ENCODE peak calls at places on chromosomes 11 and 22, in nine cellular contexts. One of them, this sample, is unnamed.

GRCh38 chr11:18720086-18720810 is 5.7 kb downstream of the IGSF22 start:
- DNase-seq in NCI-H146: no peak
- DNase-seq in stimulated activated CD4-positive, alpha-beta T cell treated with anti-CD3 and anti-CD28 coated beads, Interleukin-4, amount 100 ng/mL, for 48 hours: no peak
- DNase-seq in transverse colon: no peak
- DNase-seq in CD8-positive, alpha-beta memory T cell: no peak
- DNase-seq in PC-9: no peak
- DNase-seq in amniotic epithelial cell: peak
- DNase-seq in lower leg skin: no peak
- DNase-seq in germinal center: no peak
- DNase-seq in this sample: no peak

GRCh38 chr11:68962527-68963250 is 18.1 kb downstream of the MRGPRD start:
- DNase-seq in NCI-H146: no peak
- DNase-seq in stimulated activated CD4-positive, alpha-beta T cell treated with anti-CD3 and anti-CD28 coated beads, Interleukin-4, amount 100 ng/mL, for 48 hours: no peak
- DNase-seq in transverse colon: peak
- DNase-seq in CD8-positive, alpha-beta memory T cell: peak
- DNase-seq in PC-9: no peak
- DNase-seq in amniotic epithelial cell: no peak
- DNase-seq in lower leg skin: peak
- DNase-seq in germinal center: no peak
- DNase-seq in this sample: peak

GRCh38 chr11:86246293-86246675 is 1.7 kb downstream of the EED start:
- DNase-seq in NCI-H146: no peak
- DNase-seq in stimulated activated CD4-positive, alpha-beta T cell treated with anti-CD3 and anti-CD28 coated beads, Interleukin-4, amount 100 ng/mL, for 48 hours: no peak
- DNase-seq in transverse colon: no peak
- DNase-seq in CD8-positive, alpha-beta memory T cell: no peak
- DNase-seq in PC-9: no peak
- DNase-seq in amniotic epithelial cell: no peak
- DNase-seq in lower leg skin: no peak
- DNase-seq in germinal center: no peak
- DNase-seq in this sample: no peak

GRCh38 chr11:1204381-1205101 is 18.3 kb upstream of the MUC5B start:
- DNase-seq in NCI-H146: no peak
- DNase-seq in stimulated activated CD4-positive, alpha-beta T cell treated with anti-CD3 and anti-CD28 coated beads, Interleukin-4, amount 100 ng/mL, for 48 hours: no peak
- DNase-seq in transverse colon: no peak
- DNase-seq in CD8-positive, alpha-beta memory T cell: no peak
- DNase-seq in PC-9: no peak
- DNase-seq in amniotic epithelial cell: no peak
- DNase-seq in lower leg skin: peak
- DNase-seq in germinal center: no peak
- DNase-seq in this sample: no peak

GRCh38 chr11:13337986-13338436 is 60.4 kb downstream of the BMAL1 start:
- DNase-seq in NCI-H146: no peak
- DNase-seq in stimulated activated CD4-positive, alpha-beta T cell treated with anti-CD3 and anti-CD28 coated beads, Interleukin-4, amount 100 ng/mL, for 48 hours: no peak
- DNase-seq in transverse colon: no peak
- DNase-seq in CD8-positive, alpha-beta memory T cell: no peak
- DNase-seq in PC-9: no peak
- DNase-seq in amniotic epithelial cell: peak
- DNase-seq in lower leg skin: no peak
- DNase-seq in germinal center: no peak
- DNase-seq in this sample: no peak

GRCh38 chr22:36457688-36458450 is 23.6 kb downstream of the TXN2 start:
- DNase-seq in NCI-H146: no peak
- DNase-seq in stimulated activated CD4-positive, alpha-beta T cell treated with anti-CD3 and anti-CD28 coated beads, Interleukin-4, amount 100 ng/mL, for 48 hours: no peak
- DNase-seq in transverse colon: no peak
- DNase-seq in CD8-positive, alpha-beta memory T cell: no peak
- DNase-seq in PC-9: no peak
- DNase-seq in amniotic epithelial cell: no peak
- DNase-seq in lower leg skin: peak
- DNase-seq in germinal center: no peak
- DNase-seq in this sample: no peak

GRCh38 chr11:18632841-18633240 is 1.3 kb downstream of the SPTY2D1 start:
- DNase-seq in NCI-H146: no peak
- DNase-seq in stimulated activated CD4-positive, alpha-beta T cell treated with anti-CD3 and anti-CD28 coated beads, Interleukin-4, amount 100 ng/mL, for 48 hours: no peak
- DNase-seq in transverse colon: no peak
- DNase-seq in CD8-positive, alpha-beta memory T cell: no peak
- DNase-seq in PC-9: no peak
- DNase-seq in amniotic epithelial cell: no peak
- DNase-seq in lower leg skin: no peak
- DNase-seq in germinal center: no peak
- DNase-seq in this sample: no peak

GRCh38 chr11:57131080-57131790 is 50.5 kb upstream of the LRRC55 start:
- DNase-seq in NCI-H146: peak
- DNase-seq in stimulated activated CD4-positive, alpha-beta T cell treated with anti-CD3 and anti-CD28 coated beads, Interleukin-4, amount 100 ng/mL, for 48 hours: no peak
- DNase-seq in transverse colon: peak
- DNase-seq in CD8-positive, alpha-beta memory T cell: no peak
- DNase-seq in PC-9: peak
- DNase-seq in amniotic epithelial cell: peak
- DNase-seq in lower leg skin: no peak
- DNase-seq in germinal center: no peak
- DNase-seq in this sample: peak

GRCh38 chr11:70078796-70079616 is 889 bp downstream of the ANO1 start:
- DNase-seq in NCI-H146: no peak
- DNase-seq in stimulated activated CD4-positive, alpha-beta T cell treated with anti-CD3 and anti-CD28 coated beads, Interleukin-4, amount 100 ng/mL, for 48 hours: no peak
- DNase-seq in transverse colon: no peak
- DNase-seq in CD8-positive, alpha-beta memory T cell: no peak
- DNase-seq in PC-9: peak
- DNase-seq in amniotic epithelial cell: no peak
- DNase-seq in lower leg skin: no peak
- DNase-seq in germinal center: no peak
- DNase-seq in this sample: no peak

GRCh38 chr11:17154409-17155159 is 53.2 kb downstream of the PIK3C2A start:
- DNase-seq in NCI-H146: no peak
- DNase-seq in stimulated activated CD4-positive, alpha-beta T cell treated with anti-CD3 and anti-CD28 coated beads, Interleukin-4, amount 100 ng/mL, for 48 hours: no peak
- DNase-seq in transverse colon: no peak
- DNase-seq in CD8-positive, alpha-beta memory T cell: no peak
- DNase-seq in PC-9: no peak
- DNase-seq in amniotic epithelial cell: no peak
- DNase-seq in lower leg skin: no peak
- DNase-seq in germinal center: no peak
- DNase-seq in this sample: no peak

GRCh38 chr11:62611705-62612365 is 740 bp downstream of the EML3 start:
- DNase-seq in NCI-H146: peak
- DNase-seq in stimulated activated CD4-positive, alpha-beta T cell treated with anti-CD3 and anti-CD28 coated beads, Interleukin-4, amount 100 ng/mL, for 48 hours: no peak
- DNase-seq in transverse colon: peak
- DNase-seq in CD8-positive, alpha-beta memory T cell: no peak
- DNase-seq in PC-9: peak
- DNase-seq in amniotic epithelial cell: peak
- DNase-seq in lower leg skin: peak
- DNase-seq in germinal center: no peak
- DNase-seq in this sample: peak

GRCh38 chr11:43578346-43579170 is 102.0 kb upstream of the HSD17B12 start:
- DNase-seq in NCI-H146: no peak
- DNase-seq in stimulated activated CD4-positive, alpha-beta T cell treated with anti-CD3 and anti-CD28 coated beads, Interleukin-4, amount 100 ng/mL, for 48 hours: no peak
- DNase-seq in transverse colon: no peak
- DNase-seq in CD8-positive, alpha-beta memory T cell: no peak
- DNase-seq in PC-9: no peak
- DNase-seq in amniotic epithelial cell: no peak
- DNase-seq in lower leg skin: no peak
- DNase-seq in germinal center: no peak
- DNase-seq in this sample: peak

GRCh38 chr11:19646308-19646707 is 66.3 kb upstream of the NAV2 start:
- DNase-seq in NCI-H146: no peak
- DNase-seq in stimulated activated CD4-positive, alpha-beta T cell treated with anti-CD3 and anti-CD28 coated beads, Interleukin-4, amount 100 ng/mL, for 48 hours: no peak
- DNase-seq in transverse colon: no peak
- DNase-seq in CD8-positive, alpha-beta memory T cell: no peak
- DNase-seq in PC-9: peak
- DNase-seq in amniotic epithelial cell: no peak
- DNase-seq in lower leg skin: no peak
- DNase-seq in germinal center: no peak
- DNase-seq in this sample: no peak

GRCh38 chr11:46336781-46337180 is 10.5 kb upstream of the DGKZ start:
- DNase-seq in NCI-H146: no peak
- DNase-seq in stimulated activated CD4-positive, alpha-beta T cell treated with anti-CD3 and anti-CD28 coated beads, Interleukin-4, amount 100 ng/mL, for 48 hours: no peak
- DNase-seq in transverse colon: no peak
- DNase-seq in CD8-positive, alpha-beta memory T cell: no peak
- DNase-seq in PC-9: peak
- DNase-seq in amniotic epithelial cell: peak
- DNase-seq in lower leg skin: no peak
- DNase-seq in germinal center: no peak
- DNase-seq in this sample: peak

GRCh38 chr11:90329043-90329442 is 106.2 kb upstream of the CHORDC1 start:
- DNase-seq in NCI-H146: no peak
- DNase-seq in stimulated activated CD4-positive, alpha-beta T cell treated with anti-CD3 and anti-CD28 coated beads, Interleukin-4, amount 100 ng/mL, for 48 hours: no peak
- DNase-seq in transverse colon: no peak
- DNase-seq in CD8-positive, alpha-beta memory T cell: no peak
- DNase-seq in PC-9: no peak
- DNase-seq in amniotic epithelial cell: no peak
- DNase-seq in lower leg skin: no peak
- DNase-seq in germinal center: no peak
- DNase-seq in this sample: no peak

GRCh38 chr11:36304349-36304748 is 8.3 kb downstream of the PRR5L start:
- DNase-seq in NCI-H146: no peak
- DNase-seq in stimulated activated CD4-positive, alpha-beta T cell treated with anti-CD3 and anti-CD28 coated beads, Interleukin-4, amount 100 ng/mL, for 48 hours: no peak
- DNase-seq in transverse colon: no peak
- DNase-seq in CD8-positive, alpha-beta memory T cell: no peak
- DNase-seq in PC-9: no peak
- DNase-seq in amniotic epithelial cell: peak
- DNase-seq in lower leg skin: no peak
- DNase-seq in germinal center: no peak
- DNase-seq in this sample: no peak

GRCh38 chr11:15807827-15808226 is 548.5 kb downstream of the SOX6 start:
- DNase-seq in NCI-H146: no peak
- DNase-seq in stimulated activated CD4-positive, alpha-beta T cell treated with anti-CD3 and anti-CD28 coated beads, Interleukin-4, amount 100 ng/mL, for 48 hours: no peak
- DNase-seq in transverse colon: no peak
- DNase-seq in CD8-positive, alpha-beta memory T cell: no peak
- DNase-seq in PC-9: no peak
- DNase-seq in amniotic epithelial cell: peak
- DNase-seq in lower leg skin: no peak
- DNase-seq in germinal center: no peak
- DNase-seq in this sample: peak

GRCh38 chr11:7364660-7365059 is 113.0 kb downstream of the SYT9 start:
- DNase-seq in NCI-H146: no peak
- DNase-seq in stimulated activated CD4-positive, alpha-beta T cell treated with anti-CD3 and anti-CD28 coated beads, Interleukin-4, amount 100 ng/mL, for 48 hours: no peak
- DNase-seq in transverse colon: no peak
- DNase-seq in CD8-positive, alpha-beta memory T cell: no peak
- DNase-seq in PC-9: no peak
- DNase-seq in amniotic epithelial cell: no peak
- DNase-seq in lower leg skin: no peak
- DNase-seq in germinal center: no peak
- DNase-seq in this sample: no peak

GRCh38 chr11:64358907-64359711 is at the start of gene RPS6KA4:
- DNase-seq in NCI-H146: peak
- DNase-seq in stimulated activated CD4-positive, alpha-beta T cell treated with anti-CD3 and anti-CD28 coated beads, Interleukin-4, amount 100 ng/mL, for 48 hours: peak
- DNase-seq in transverse colon: peak
- DNase-seq in CD8-positive, alpha-beta memory T cell: peak
- DNase-seq in PC-9: peak
- DNase-seq in amniotic epithelial cell: peak
- DNase-seq in lower leg skin: no peak
- DNase-seq in germinal center: peak
- DNase-seq in this sample: peak

GRCh38 chr11:109423114-109423859 is 1.3 kb downstream of the C11orf87 start:
- DNase-seq in NCI-H146: peak
- DNase-seq in stimulated activated CD4-positive, alpha-beta T cell treated with anti-CD3 and anti-CD28 coated beads, Interleukin-4, amount 100 ng/mL, for 48 hours: no peak
- DNase-seq in transverse colon: no peak
- DNase-seq in CD8-positive, alpha-beta memory T cell: no peak
- DNase-seq in PC-9: no peak
- DNase-seq in amniotic epithelial cell: no peak
- DNase-seq in lower leg skin: no peak
- DNase-seq in germinal center: no peak
- DNase-seq in this sample: no peak

GRCh38 chr11:120747801-120748484 is 236.4 kb downstream of the GRIK4 start:
- DNase-seq in NCI-H146: no peak
- DNase-seq in stimulated activated CD4-positive, alpha-beta T cell treated with anti-CD3 and anti-CD28 coated beads, Interleukin-4, amount 100 ng/mL, for 48 hours: no peak
- DNase-seq in transverse colon: no peak
- DNase-seq in CD8-positive, alpha-beta memory T cell: no peak
- DNase-seq in PC-9: no peak
- DNase-seq in amniotic epithelial cell: no peak
- DNase-seq in lower leg skin: no peak
- DNase-seq in germinal center: no peak
- DNase-seq in this sample: no peak

GRCh38 chr11:15613799-15614198 is 499.1 kb downstream of the INSC start:
- DNase-seq in NCI-H146: no peak
- DNase-seq in stimulated activated CD4-positive, alpha-beta T cell treated with anti-CD3 and anti-CD28 coated beads, Interleukin-4, amount 100 ng/mL, for 48 hours: no peak
- DNase-seq in transverse colon: no peak
- DNase-seq in CD8-positive, alpha-beta memory T cell: no peak
- DNase-seq in PC-9: no peak
- DNase-seq in amniotic epithelial cell: peak
- DNase-seq in lower leg skin: no peak
- DNase-seq in germinal center: no peak
- DNase-seq in this sample: no peak

GRCh38 chr11:119446871-119447663 is 24.1 kb upstream of the THY1 start:
- DNase-seq in NCI-H146: no peak
- DNase-seq in stimulated activated CD4-positive, alpha-beta T cell treated with anti-CD3 and anti-CD28 coated beads, Interleukin-4, amount 100 ng/mL, for 48 hours: no peak
- DNase-seq in transverse colon: no peak
- DNase-seq in CD8-positive, alpha-beta memory T cell: no peak
- DNase-seq in PC-9: no peak
- DNase-seq in amniotic epithelial cell: no peak
- DNase-seq in lower leg skin: no peak
- DNase-seq in germinal center: no peak
- DNase-seq in this sample: no peak

GRCh38 chr22:33409134-33409533 is 351.0 kb upstream of the SYN3 start:
- DNase-seq in NCI-H146: peak
- DNase-seq in stimulated activated CD4-positive, alpha-beta T cell treated with anti-CD3 and anti-CD28 coated beads, Interleukin-4, amount 100 ng/mL, for 48 hours: no peak
- DNase-seq in transverse colon: no peak
- DNase-seq in CD8-positive, alpha-beta memory T cell: no peak
- DNase-seq in PC-9: no peak
- DNase-seq in amniotic epithelial cell: no peak
- DNase-seq in lower leg skin: peak
- DNase-seq in germinal center: no peak
- DNase-seq in this sample: no peak

GRCh38 chr11:126756416-126756815 is 244.2 kb downstream of the KIRREL3 start:
- DNase-seq in NCI-H146: no peak
- DNase-seq in stimulated activated CD4-positive, alpha-beta T cell treated with anti-CD3 and anti-CD28 coated beads, Interleukin-4, amount 100 ng/mL, for 48 hours: no peak
- DNase-seq in transverse colon: no peak
- DNase-seq in CD8-positive, alpha-beta memory T cell: no peak
- DNase-seq in PC-9: no peak
- DNase-seq in amniotic epithelial cell: no peak
- DNase-seq in lower leg skin: no peak
- DNase-seq in germinal center: no peak
- DNase-seq in this sample: no peak

GRCh38 chr22:37079668-37080171 is 28.2 kb downstream of the KCTD17 start:
- DNase-seq in NCI-H146: no peak
- DNase-seq in stimulated activated CD4-positive, alpha-beta T cell treated with anti-CD3 and anti-CD28 coated beads, Interleukin-4, amount 100 ng/mL, for 48 hours: peak
- DNase-seq in transverse colon: peak
- DNase-seq in CD8-positive, alpha-beta memory T cell: peak
- DNase-seq in PC-9: peak
- DNase-seq in amniotic epithelial cell: peak
- DNase-seq in lower leg skin: no peak
- DNase-seq in germinal center: peak
- DNase-seq in this sample: peak

This sample was measured in trophoblast cell.